ENCODE peak calls at places on chromosomes 7 and 10, in six cellular contexts. One of them, this sample, is unnamed.

GRCh38 chr7:156993021-156993924 is 17.2 kb downstream of the MNX1 start:
- DNase-seq in fibroblast of villous mesenchyme: no peak
- DNase-seq in colonic mucosa: peak
- DNase-seq in Calu3: no peak
- DNase-seq in astrocyte of the spinal cord: no peak
- DNase-seq in A549: no peak
- DNase-seq in this sample: no peak

GRCh38 chr10:130337696-130338587 is 201.8 kb downstream of the GLRX3 start:
- DNase-seq in fibroblast of villous mesenchyme: no peak
- DNase-seq in colonic mucosa: no peak
- DNase-seq in Calu3: no peak
- DNase-seq in astrocyte of the spinal cord: no peak
- DNase-seq in A549: no peak
- DNase-seq in this sample: no peak

GRCh38 chr7:1883834-1884582 is 213.9 kb downstream of the ELFN1 start:
- DNase-seq in fibroblast of villous mesenchyme: no peak
- DNase-seq in colonic mucosa: no peak
- DNase-seq in Calu3: no peak
- DNase-seq in astrocyte of the spinal cord: no peak
- DNase-seq in A549: peak
- DNase-seq in this sample: no peak

GRCh38 chr7:96441551-96442104 is 119.7 kb upstream of the SLC25A13 start:
- DNase-seq in fibroblast of villous mesenchyme: no peak
- DNase-seq in colonic mucosa: no peak
- DNase-seq in Calu3: no peak
- DNase-seq in astrocyte of the spinal cord: no peak
- DNase-seq in A549: no peak
- DNase-seq in this sample: no peak

GRCh38 chr7:149147730-149148653 is 739 bp downstream of the ZNF398 start:
- DNase-seq in fibroblast of villous mesenchyme: peak
- DNase-seq in colonic mucosa: peak
- DNase-seq in Calu3: peak
- DNase-seq in astrocyte of the spinal cord: peak
- DNase-seq in A549: peak
- DNase-seq in this sample: no peak

GRCh38 chr10:133616371-133617130 is 10.0 kb downstream of the FRG2B start:
- DNase-seq in fibroblast of villous mesenchyme: no peak
- DNase-seq in colonic mucosa: peak
- DNase-seq in Calu3: no peak
- DNase-seq in astrocyte of the spinal cord: no peak
- DNase-seq in A549: no peak
- DNase-seq in this sample: no peak

GRCh38 chr10:2625094-2625493 is 442.3 kb upstream of the PFKP start:
- DNase-seq in fibroblast of villous mesenchyme: no peak
- DNase-seq in colonic mucosa: no peak
- DNase-seq in Calu3: no peak
- DNase-seq in astrocyte of the spinal cord: no peak
- DNase-seq in A549: no peak
- DNase-seq in this sample: no peak

GRCh38 chr10:78621183-78621789 is 447.5 kb upstream of the ZMIZ1 start:
- DNase-seq in fibroblast of villous mesenchyme: no peak
- DNase-seq in colonic mucosa: no peak
- DNase-seq in Calu3: peak
- DNase-seq in astrocyte of the spinal cord: no peak
- DNase-seq in A549: no peak
- DNase-seq in this sample: no peak

GRCh38 chr7:157555308-157555707 is 218.5 kb downstream of the DNAJB6 start:
- DNase-seq in fibroblast of villous mesenchyme: no peak
- DNase-seq in colonic mucosa: peak
- DNase-seq in Calu3: peak
- DNase-seq in astrocyte of the spinal cord: peak
- DNase-seq in A549: peak
- DNase-seq in this sample: no peak

GRCh38 chr10:44569193-44570091 is 184.5 kb upstream of the CXCL12 start:
- DNase-seq in fibroblast of villous mesenchyme: peak
- DNase-seq in colonic mucosa: no peak
- DNase-seq in Calu3: no peak
- DNase-seq in astrocyte of the spinal cord: peak
- DNase-seq in A549: no peak
- DNase-seq in this sample: peak

GRCh38 chr10:17075510-17075909 is 54.1 kb downstream of the CUBN start:
- DNase-seq in fibroblast of villous mesenchyme: peak
- DNase-seq in colonic mucosa: no peak
- DNase-seq in Calu3: peak
- DNase-seq in astrocyte of the spinal cord: peak
- DNase-seq in A549: peak
- DNase-seq in this sample: peak

GRCh38 chr7:108248821-108249220 is 118.7 kb upstream of the LAMB4 start:
- DNase-seq in fibroblast of villous mesenchyme: no peak
- DNase-seq in colonic mucosa: no peak
- DNase-seq in Calu3: no peak
- DNase-seq in astrocyte of the spinal cord: no peak
- DNase-seq in A549: no peak
- DNase-seq in this sample: no peak

GRCh38 chr10:61804414-61804813 is 97.1 kb upstream of the ARID5B start:
- DNase-seq in fibroblast of villous mesenchyme: peak
- DNase-seq in colonic mucosa: no peak
- DNase-seq in Calu3: no peak
- DNase-seq in astrocyte of the spinal cord: no peak
- DNase-seq in A549: no peak
- DNase-seq in this sample: no peak

GRCh38 chr7:154306036-154306435 is 253.8 kb downstream of the DPP6 start:
- DNase-seq in fibroblast of villous mesenchyme: no peak
- DNase-seq in colonic mucosa: no peak
- DNase-seq in Calu3: no peak
- DNase-seq in astrocyte of the spinal cord: no peak
- DNase-seq in A549: no peak
- DNase-seq in this sample: no peak

GRCh38 chr10:91190388-91190870 is 30.0 kb upstream of the PCGF5 start:
- DNase-seq in fibroblast of villous mesenchyme: peak
- DNase-seq in colonic mucosa: no peak
- DNase-seq in Calu3: no peak
- DNase-seq in astrocyte of the spinal cord: peak
- DNase-seq in A549: no peak
- DNase-seq in this sample: peak

GRCh38 chr7:117279931-117280525 is 42.8 kb downstream of the WNT2 start:
- DNase-seq in fibroblast of villous mesenchyme: no peak
- DNase-seq in colonic mucosa: no peak
- DNase-seq in Calu3: no peak
- DNase-seq in astrocyte of the spinal cord: no peak
- DNase-seq in A549: no peak
- DNase-seq in this sample: no peak

GRCh38 chr10:35126062-35126529 is 550 bp upstream of the CREM start:
- DNase-seq in fibroblast of villous mesenchyme: no peak
- DNase-seq in colonic mucosa: no peak
- DNase-seq in Calu3: no peak
- DNase-seq in astrocyte of the spinal cord: no peak
- DNase-seq in A549: no peak
- DNase-seq in this sample: no peak

GRCh38 chr10:35127289-35127891 is 744 bp downstream of the CREM start:
- DNase-seq in fibroblast of villous mesenchyme: peak
- DNase-seq in colonic mucosa: peak
- DNase-seq in Calu3: peak
- DNase-seq in astrocyte of the spinal cord: peak
- DNase-seq in A549: peak
- DNase-seq in this sample: no peak

GRCh38 chr10:35126530-35127288 is at the start of gene CREM:
- DNase-seq in fibroblast of villous mesenchyme: peak
- DNase-seq in colonic mucosa: peak
- DNase-seq in Calu3: peak
- DNase-seq in astrocyte of the spinal cord: peak
- DNase-seq in A549: peak
- DNase-seq in this sample: peak

GRCh38 chr10:35129185-35129674 is 2.6 kb downstream of the CREM start:
- DNase-seq in fibroblast of villous mesenchyme: no peak
- DNase-seq in colonic mucosa: no peak
- DNase-seq in Calu3: no peak
- DNase-seq in astrocyte of the spinal cord: no peak
- DNase-seq in A549: no peak
- DNase-seq in this sample: no peak

GRCh38 chr10:35124540-35124939 is 2.1 kb upstream of the CREM start:
- DNase-seq in fibroblast of villous mesenchyme: no peak
- DNase-seq in colonic mucosa: no peak
- DNase-seq in Calu3: no peak
- DNase-seq in astrocyte of the spinal cord: no peak
- DNase-seq in A549: no peak
- DNase-seq in this sample: no peak
- TF ChIP-seq CTCF in fibroblast of villous mesenchyme: no peak
- TF ChIP-seq CTCF in colonic mucosa: no peak
- TF ChIP-seq CTCF in Calu3: no peak
- TF ChIP-seq CTCF in astrocyte of the spinal cord: no peak
- TF ChIP-seq CTCF in A549: no peak
- TF ChIP-seq CTCF in this sample: no peak

GRCh38 chr10:97396056-97396455 is 5.1 kb downstream of the RRP12 start:
- DNase-seq in fibroblast of villous mesenchyme: no peak
- DNase-seq in colonic mucosa: no peak
- DNase-seq in Calu3: no peak
- DNase-seq in astrocyte of the spinal cord: no peak
- DNase-seq in A549: no peak
- DNase-seq in this sample: no peak

GRCh38 chr10:97399843-97400545 is 1.1 kb downstream of the RRP12 start:
- DNase-seq in fibroblast of villous mesenchyme: peak
- DNase-seq in colonic mucosa: peak
- DNase-seq in Calu3: peak
- DNase-seq in astrocyte of the spinal cord: peak
- DNase-seq in A549: peak
- DNase-seq in this sample: no peak

GRCh38 chr10:97401455-97401919 is 347 bp upstream of the RRP12 start:
- DNase-seq in fibroblast of villous mesenchyme: no peak
- DNase-seq in colonic mucosa: no peak
- DNase-seq in Calu3: no peak
- DNase-seq in astrocyte of the spinal cord: no peak
- DNase-seq in A549: no peak
- DNase-seq in this sample: no peak

GRCh38 chr10:97404044-97404443 is 2.9 kb upstream of the RRP12 start:
- DNase-seq in fibroblast of villous mesenchyme: no peak
- DNase-seq in colonic mucosa: no peak
- DNase-seq in Calu3: no peak
- DNase-seq in astrocyte of the spinal cord: no peak
- DNase-seq in A549: no peak
- DNase-seq in this sample: no peak

DNA sequence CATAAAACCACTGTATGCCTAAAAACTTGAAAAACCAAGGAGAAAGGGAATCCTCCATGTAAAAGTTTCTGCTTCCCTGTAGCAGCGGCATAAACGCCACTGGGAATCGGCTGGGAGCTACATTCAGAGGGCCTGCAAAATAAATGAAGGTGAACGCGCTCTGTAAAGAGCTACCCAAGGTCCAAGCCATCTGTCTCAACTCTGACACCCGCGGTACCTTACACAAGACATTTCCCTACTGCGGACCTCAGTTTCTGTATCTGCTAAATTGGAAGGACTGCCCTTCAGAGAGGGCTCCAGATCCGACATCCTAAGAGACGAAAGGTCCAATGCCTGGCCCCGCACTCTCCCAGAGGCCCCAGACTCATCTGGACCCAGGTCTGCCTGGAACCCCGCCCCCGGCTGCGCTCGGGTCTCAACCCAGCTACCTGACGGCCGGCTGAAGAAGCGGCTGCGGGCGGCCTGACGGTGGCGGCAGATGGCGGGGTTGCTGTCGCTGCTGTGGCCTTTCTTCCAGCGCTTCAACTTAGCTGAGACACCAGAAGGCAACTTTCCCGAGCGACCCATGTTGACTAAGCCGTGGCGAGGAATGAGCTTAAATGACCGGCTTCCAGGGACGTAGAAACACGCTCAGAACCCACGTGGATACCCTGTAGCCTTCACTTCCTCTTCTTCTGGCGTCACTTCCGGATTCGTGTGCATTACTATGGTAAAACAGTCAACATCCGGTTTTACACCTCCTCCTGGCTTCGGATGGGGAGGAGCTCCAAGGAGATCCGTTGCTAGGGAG is at the start of gene RRP12:
- DNase-seq in fibroblast of villous mesenchyme: peak
- DNase-seq in colonic mucosa: peak
- DNase-seq in Calu3: peak
- DNase-seq in astrocyte of the spinal cord: peak
- DNase-seq in A549: peak
- DNase-seq in this sample: peak
- TF ChIP-seq CTCF in fibroblast of villous mesenchyme: peak
- TF ChIP-seq CTCF in colonic mucosa: no peak
- TF ChIP-seq CTCF in Calu3: no peak
- TF ChIP-seq CTCF in astrocyte of the spinal cord: peak
- TF ChIP-seq CTCF in A549: no peak
- TF ChIP-seq CTCF in this sample: peak

DNA sequence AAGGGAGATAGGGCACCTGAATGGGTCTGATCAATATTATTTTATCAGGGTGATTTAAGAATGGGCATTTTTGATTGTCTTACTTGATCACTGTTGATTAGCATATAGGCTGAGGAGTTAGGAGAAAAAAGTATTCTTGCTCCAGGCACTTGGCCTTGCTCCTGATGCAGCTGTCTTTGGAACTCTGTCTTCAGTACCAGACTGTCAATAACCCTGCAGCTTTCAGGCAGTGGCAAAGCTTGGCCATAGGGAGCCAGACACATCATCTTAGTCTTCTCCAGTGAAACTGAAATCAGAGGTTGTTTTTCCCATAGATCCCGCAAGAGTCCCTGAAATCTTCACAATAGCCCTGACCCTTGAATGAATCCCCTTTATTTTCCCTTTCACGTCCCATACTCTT is 47.2 kb downstream of the EXOC4 start:
- DNase-seq in fibroblast of villous mesenchyme: no peak
- DNase-seq in colonic mucosa: no peak
- DNase-seq in Calu3: no peak
- DNase-seq in astrocyte of the spinal cord: no peak
- DNase-seq in A549: no peak
- DNase-seq in this sample: no peak
- TF ChIP-seq CTCF in fibroblast of villous mesenchyme: no peak
- TF ChIP-seq CTCF in colonic mucosa: no peak
- TF ChIP-seq CTCF in Calu3: no peak
- TF ChIP-seq CTCF in astrocyte of the spinal cord: no peak
- TF ChIP-seq CTCF in A549: no peak
- TF ChIP-seq CTCF in this sample: no peak

DNA sequence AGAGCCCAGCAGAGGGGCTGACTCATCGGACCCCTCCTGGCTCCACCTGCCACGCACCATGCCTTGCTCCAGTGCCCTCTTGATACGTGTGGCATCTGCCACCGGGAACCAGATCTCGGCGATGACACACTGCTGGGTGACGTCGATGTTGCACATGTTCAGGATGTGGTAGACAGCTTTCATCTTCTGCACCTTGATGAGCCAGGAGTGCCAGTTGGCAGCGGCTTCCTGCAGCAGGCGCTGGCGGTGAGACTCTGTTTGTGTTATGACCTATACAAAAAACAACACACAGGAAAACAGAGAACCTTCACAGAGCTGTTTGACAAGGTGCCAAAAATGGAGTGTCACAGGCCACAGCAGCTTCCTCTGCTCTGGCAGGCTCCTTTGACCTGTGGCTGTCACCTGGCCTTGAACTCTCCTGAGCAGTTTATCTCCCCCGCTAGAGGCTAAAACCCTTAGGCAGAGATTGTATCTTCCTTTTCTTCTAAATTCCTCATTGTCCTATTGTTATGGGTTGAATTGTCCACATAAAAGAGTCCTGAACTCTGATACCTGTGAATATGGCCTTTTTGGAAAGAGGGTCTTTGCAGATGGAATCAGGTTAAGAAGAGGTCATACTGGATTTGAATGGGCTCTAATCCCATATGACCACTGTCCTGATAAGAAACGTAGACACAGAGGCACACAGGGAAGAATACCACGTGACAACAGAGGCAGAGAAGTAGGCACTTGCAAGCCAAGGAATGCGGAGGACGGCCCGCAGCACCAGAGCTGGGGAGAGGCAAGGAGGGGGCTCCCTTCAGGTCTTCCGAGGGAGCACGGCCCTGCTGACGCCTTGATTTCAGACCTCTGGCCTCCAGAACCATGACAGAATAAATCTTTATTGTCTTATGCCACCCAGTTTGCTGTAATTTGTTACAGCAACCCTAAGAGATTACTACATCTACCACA is 45.0 kb upstream of the TMEM213 start:
- DNase-seq in fibroblast of villous mesenchyme: no peak
- DNase-seq in colonic mucosa: peak
- DNase-seq in Calu3: peak
- DNase-seq in astrocyte of the spinal cord: peak
- DNase-seq in A549: peak
- DNase-seq in this sample: no peak
- TF ChIP-seq CTCF in fibroblast of villous mesenchyme: no peak
- TF ChIP-seq CTCF in colonic mucosa: no peak
- TF ChIP-seq CTCF in Calu3: no peak
- TF ChIP-seq CTCF in astrocyte of the spinal cord: no peak
- TF ChIP-seq CTCF in A549: no peak
- TF ChIP-seq CTCF in this sample: no peak

This sample was measured in astrocyte of the cerebellum.